ENCODE peak calls at places on chromosomes 1 and 21, in four cellular contexts. H is IMR-90, Q is tibial nerve, N is heart left ventricle. D is an unnamed sample.

GRCh38 chr1:108877858-108878257 is 1.1 kb downstream of the GPSM2 start:
- DNase-seq in H (no peak), Q (no peak), N (no peak), D (no peak)

GRCh38 chr1:206127336-206127735 is 10.1 kb upstream of the AVPR1B start:
- DNase-seq in H (no peak), Q (no peak), N (no peak), D (no peak)

GRCh38 chr21:28485301-28486022 is 507.2 kb downstream of the LTN1 start:
- DNase-seq in H (peak; percentile 80), Q (no peak), N (no peak), D (no peak)

GRCh38 chr1:7350804-7351203 is 420.3 kb upstream of the VAMP3 start:
- DNase-seq in H (no peak), Q (no peak), N (no peak), D (no peak)

GRCh38 chr1:44874155-44874554 is 31.1 kb upstream of the PTCH2 start:
- DNase-seq in H (no peak), Q (no peak), N (no peak), D (no peak)

GRCh38 chr1:44154665-44155064 is 13.2 kb upstream of the KLF18 start:
- DNase-seq in H (no peak), Q (no peak), N (no peak), D (no peak)

GRCh38 chr1:107196973-107197562 is 56.2 kb downstream of the NTNG1 start:
- DNase-seq in H (peak; percentile 3), Q (no peak), N (no peak), D (no peak)

GRCh38 chr21:31612889-31613785 is 46.4 kb upstream of the SOD1 start:
- DNase-seq in H (peak; percentile 15), Q (no peak), N (no peak), D (no peak)

GRCh38 chr1:44568128-44568900 is 106.0 kb downstream of the TMEM53 start:
- DNase-seq in H (no peak), Q (no peak), N (no peak), D (no peak)

GRCh38 chr1:229344139-229344538 is 1.3 kb upstream of the CCSAP start:
- DNase-seq in H (no peak), Q (no peak), N (no peak), D (no peak)

GRCh38 chr1:26529655-26530539 is at the start of gene RPS6KA1:
- DNase-seq in H (peak; percentile 11), Q (no peak), N (peak; percentile 68), D (no peak)

GRCh38 chr1:39103321-39104157 is 77.4 kb downstream of the NDUFS5 start:
- DNase-seq in H (peak; percentile 87), Q (no peak), N (no peak), D (no peak)

GRCh38 chr1:223712184-223712855 is at the start of gene CAPN2:
- DNase-seq in H (peak; percentile 86), Q (peak; percentile 48), N (peak; percentile 91), D (peak; percentile 64)
- TF ChIP-seq POLR2A in H (peak; percentile 88), Q (peak; percentile 70), N (no peak), D (no peak)

GRCh38 chr1:67262735-67263134 is 44.9 kb upstream of the IL12RB2 start:
- DNase-seq in H (no peak), Q (no peak), N (no peak), D (no peak)

GRCh38 chr1:67264899-67265298 is 42.8 kb upstream of the IL12RB2 start:
- DNase-seq in H (no peak), Q (no peak), N (no peak), D (no peak)

GRCh38 chr1:67257173-67257535 is 50.5 kb upstream of the IL12RB2 start:
- DNase-seq in H (no peak), Q (no peak), N (no peak), D (no peak)

GRCh38 chr1:67264152-67264551 is 43.5 kb upstream of the IL12RB2 start:
- DNase-seq in H (no peak), Q (no peak), N (no peak), D (no peak)

GRCh38 chr1:67261646-67262045 is 46.0 kb upstream of the IL12RB2 start:
- DNase-seq in H (no peak), Q (no peak), N (no peak), D (no peak)
- TF ChIP-seq CTCF in H (no peak), Q (no peak), N (no peak), D (no peak)

GRCh38 chr1:3069491-3070303 is 694 bp downstream of the PRDM16 start:
- DNase-seq in H (peak; percentile 19), Q (peak; percentile 30), N (no peak), D (no peak)
- TF ChIP-seq POLR2A in H (no peak), Q (peak; percentile 35), N (no peak), D (no peak)

GRCh38 chr1:19113362-19114092 is 96.5 kb downstream of the UBR4 start:
- DNase-seq in H (peak; percentile 18), Q (no peak), N (no peak), D (no peak)
- TF ChIP-seq CTCF in H (peak; percentile 29), Q (no peak), N (peak; percentile 34), D (no peak)

GRCh38 chr1:161038523-161039153 is at the start of gene TSTD1:
- DNase-seq in H (no peak), Q (no peak), N (peak; percentile 63), D (peak; percentile 52)
- TF ChIP-seq POLR2A in H (no peak), Q (no peak), N (no peak), D (no peak)

GRCh38 chr1:21574464-21575151 is 65.4 kb downstream of the ALPL start:
- DNase-seq in H (no peak), Q (no peak), N (peak; percentile 88), D (no peak)
- TF ChIP-seq CTCF in H (no peak), Q (no peak), N (no peak), D (no peak)